ENCODE peak calls at places on chromosome 1, in six cellular contexts. N is NCI-H1417, S is hippocampal formation, H is LHCN-M2, M is mesenteric fat pad, F is D341Med. A is an unnamed sample.

GRCh38 chr1:8875216-8875861 is 3.1 kb downstream of the ENO1 start:
- DNase-seq in N (no peak), S (peak), H (no peak), M (no peak), F (no peak), A (no peak)

GRCh38 chr1:192914092-192914491 is 105.3 kb downstream of the RGS2 start:
- DNase-seq in N (no peak), S (no peak), H (peak), M (no peak), F (no peak), A (no peak)

GRCh38 chr1:167482184-167482583 is 36.1 kb downstream of the CD247 start:
- DNase-seq in N (no peak), S (no peak), H (no peak), M (no peak), F (no peak), A (no peak)

GRCh38 chr1:203673550-203674411 is 47.1 kb downstream of the ATP2B4 start:
- DNase-seq in N (peak), S (peak), H (peak), M (no peak), F (no peak), A (peak)

GRCh38 chr1:184992271-184992670 is 18.0 kb upstream of the NIBAN1 start:
- DNase-seq in N (no peak), S (no peak), H (no peak), M (no peak), F (no peak), A (no peak)

GRCh38 chr1:13494025-13494424 is 19.8 kb downstream of the LRRC38 start:
- DNase-seq in N (no peak), S (no peak), H (no peak), M (no peak), F (no peak), A (no peak)

GRCh38 chr1:101769520-101769919 is 227.2 kb downstream of the OLFM3 start:
- DNase-seq in N (peak), S (no peak), H (peak), M (no peak), F (peak), A (no peak)

GRCh38 chr1:90394247-90394646 is 322.9 kb downstream of the BARHL2 start:
- DNase-seq in N (no peak), S (no peak), H (no peak), M (no peak), F (no peak), A (no peak)

GRCh38 chr1:16927711-16928485 is 6.2 kb downstream of the CROCC start:
- DNase-seq in N (peak), S (no peak), H (no peak), M (no peak), F (no peak), A (no peak)

A was measured in naive B cell.